ENCODE peak calls at places on chromosomes 7 and 10, in ten cellular contexts. One of them, this sample, is unnamed. For H3K9me3, the result is how much of the 10 kb centered on the place peaks cover.

GRCh38 chr7:94904982-94905381 is 2.4 kb upstream of the PPP1R9A start:
- DNase-seq in body of pancreas: no peak
- DNase-seq in psoas muscle: no peak
- DNase-seq in left ventricle myocardium inferior: no peak
- DNase-seq in heart left ventricle: no peak
- DNase-seq in uterus: no peak
- DNase-seq in heart right ventricle: no peak
- DNase-seq in ovary: no peak
- DNase-seq in T-helper 17 cell: no peak
- DNase-seq in Panc1: no peak
- DNase-seq in this sample: no peak

GRCh38 chr10:6130851-6131470 is 42.1 kb downstream of the RBM17 start:
- DNase-seq in body of pancreas: no peak
- DNase-seq in psoas muscle: no peak
- DNase-seq in left ventricle myocardium inferior: no peak
- DNase-seq in heart left ventricle: no peak
- DNase-seq in uterus: no peak
- DNase-seq in heart right ventricle: no peak
- DNase-seq in ovary: no peak
- DNase-seq in T-helper 17 cell: no peak
- DNase-seq in Panc1: no peak
- DNase-seq in this sample: no peak

GRCh38 chr7:34652784-34653183 is 5.2 kb upstream of the NPSR1 start:
- DNase-seq in body of pancreas: no peak
- DNase-seq in psoas muscle: no peak
- DNase-seq in left ventricle myocardium inferior: no peak
- DNase-seq in heart left ventricle: no peak
- DNase-seq in uterus: no peak
- DNase-seq in heart right ventricle: no peak
- DNase-seq in ovary: no peak
- DNase-seq in T-helper 17 cell: no peak
- DNase-seq in Panc1: no peak
- DNase-seq in this sample: no peak

GRCh38 chr10:73553316-73553715 is 37.8 kb downstream of the USP54 start:
- DNase-seq in body of pancreas: peak
- DNase-seq in psoas muscle: no peak
- DNase-seq in left ventricle myocardium inferior: peak
- DNase-seq in heart left ventricle: no peak
- DNase-seq in uterus: no peak
- DNase-seq in heart right ventricle: no peak
- DNase-seq in ovary: no peak
- DNase-seq in T-helper 17 cell: no peak
- DNase-seq in Panc1: no peak
- DNase-seq in this sample: no peak

GRCh38 chr7:5143935-5144903 is 45.8 kb upstream of the WIPI2 start:
- DNase-seq in body of pancreas: peak
- DNase-seq in psoas muscle: peak
- DNase-seq in left ventricle myocardium inferior: no peak
- DNase-seq in heart left ventricle: no peak
- DNase-seq in uterus: no peak
- DNase-seq in heart right ventricle: no peak
- DNase-seq in ovary: no peak
- DNase-seq in T-helper 17 cell: peak
- DNase-seq in Panc1: no peak
- DNase-seq in this sample: no peak

GRCh38 chr10:124145109-124145860 is 51.9 kb upstream of the CHST15 start:
- DNase-seq in body of pancreas: peak
- DNase-seq in psoas muscle: peak
- DNase-seq in left ventricle myocardium inferior: peak
- DNase-seq in heart left ventricle: peak
- DNase-seq in uterus: peak
- DNase-seq in heart right ventricle: peak
- DNase-seq in ovary: peak
- DNase-seq in T-helper 17 cell: no peak
- DNase-seq in Panc1: no peak
- DNase-seq in this sample: no peak

GRCh38 chr10:78416031-78416800 is 382.6 kb downstream of the RPS24 start:
- DNase-seq in body of pancreas: no peak
- DNase-seq in psoas muscle: no peak
- DNase-seq in left ventricle myocardium inferior: no peak
- DNase-seq in heart left ventricle: no peak
- DNase-seq in uterus: no peak
- DNase-seq in heart right ventricle: no peak
- DNase-seq in ovary: no peak
- DNase-seq in T-helper 17 cell: no peak
- DNase-seq in Panc1: no peak
- DNase-seq in this sample: peak

GRCh38 chr10:114038819-114039218 is 4.8 kb upstream of the ADRB1 start:
- DNase-seq in body of pancreas: no peak
- DNase-seq in psoas muscle: no peak
- DNase-seq in left ventricle myocardium inferior: no peak
- DNase-seq in heart left ventricle: no peak
- DNase-seq in uterus: no peak
- DNase-seq in heart right ventricle: no peak
- DNase-seq in ovary: no peak
- DNase-seq in T-helper 17 cell: no peak
- DNase-seq in Panc1: no peak
- DNase-seq in this sample: no peak

GRCh38 chr10:35480150-35480549 is 125.0 kb upstream of the GJD4 start:
- DNase-seq in body of pancreas: no peak
- DNase-seq in psoas muscle: no peak
- DNase-seq in left ventricle myocardium inferior: no peak
- DNase-seq in heart left ventricle: no peak
- DNase-seq in uterus: no peak
- DNase-seq in heart right ventricle: no peak
- DNase-seq in ovary: no peak
- DNase-seq in T-helper 17 cell: no peak
- DNase-seq in Panc1: no peak
- DNase-seq in this sample: no peak

GRCh38 chr10:70300908-70301597 is 17.2 kb upstream of the NPFFR1 start:
- DNase-seq in body of pancreas: no peak
- DNase-seq in psoas muscle: no peak
- DNase-seq in left ventricle myocardium inferior: no peak
- DNase-seq in heart left ventricle: no peak
- DNase-seq in uterus: no peak
- DNase-seq in heart right ventricle: no peak
- DNase-seq in ovary: peak
- DNase-seq in T-helper 17 cell: no peak
- DNase-seq in Panc1: no peak
- DNase-seq in this sample: no peak

GRCh38 chr7:151851160-151851751 is 25.7 kb downstream of the PRKAG2 start:
- DNase-seq in body of pancreas: peak
- DNase-seq in psoas muscle: no peak
- DNase-seq in left ventricle myocardium inferior: peak
- DNase-seq in heart left ventricle: peak
- DNase-seq in uterus: no peak
- DNase-seq in heart right ventricle: no peak
- DNase-seq in ovary: peak
- DNase-seq in T-helper 17 cell: no peak
- DNase-seq in Panc1: no peak
- DNase-seq in this sample: peak

GRCh38 chr7:28666144-28666543 is 253.8 kb downstream of the CREB5 start:
- DNase-seq in body of pancreas: no peak
- DNase-seq in psoas muscle: no peak
- DNase-seq in left ventricle myocardium inferior: no peak
- DNase-seq in heart left ventricle: no peak
- DNase-seq in uterus: no peak
- DNase-seq in heart right ventricle: no peak
- DNase-seq in ovary: no peak
- DNase-seq in T-helper 17 cell: no peak
- DNase-seq in Panc1: no peak
- DNase-seq in this sample: peak

DNA sequence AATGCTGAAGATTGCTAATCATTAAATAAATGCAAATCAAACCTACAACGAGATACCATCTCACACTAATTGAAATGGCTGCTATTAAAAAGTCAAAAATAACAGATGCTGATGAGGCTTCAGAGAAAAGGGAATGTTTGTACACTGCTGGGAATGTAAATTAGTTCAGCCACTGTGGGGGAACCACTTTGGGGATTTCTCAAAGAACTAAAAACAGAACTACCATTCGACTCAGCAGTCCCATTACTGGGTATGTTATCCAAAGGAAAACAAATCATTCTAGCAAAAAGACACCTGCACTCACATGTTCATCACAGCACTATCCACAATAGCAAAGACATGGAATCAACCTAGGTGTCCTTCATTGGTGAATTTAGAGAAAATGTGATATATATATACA is 379.0 kb upstream of the CNTNAP2 start:
- DNase-seq in body of pancreas: no peak
- DNase-seq in psoas muscle: no peak
- DNase-seq in left ventricle myocardium inferior: no peak
- DNase-seq in heart left ventricle: no peak
- DNase-seq in uterus: no peak
- DNase-seq in heart right ventricle: no peak
- DNase-seq in ovary: no peak
- DNase-seq in T-helper 17 cell: no peak
- DNase-seq in Panc1: no peak
- DNase-seq in this sample: no peak
- H3K9me3 ChIP-seq in body of pancreas: under half
- H3K9me3 ChIP-seq in psoas muscle: under half
- H3K9me3 ChIP-seq in left ventricle myocardium inferior: under half
- H3K9me3 ChIP-seq in heart left ventricle: under half
- H3K9me3 ChIP-seq in uterus: under half
- H3K9me3 ChIP-seq in heart right ventricle: under half
- H3K9me3 ChIP-seq in ovary: under half
- H3K9me3 ChIP-seq in T-helper 17 cell: under half
- H3K9me3 ChIP-seq in Panc1: under half
- H3K9me3 ChIP-seq in this sample: under half

GRCh38 chr7:158075633-158076001 is 512.0 kb downstream of the PTPRN2 start:
- DNase-seq in body of pancreas: no peak
- DNase-seq in psoas muscle: no peak
- DNase-seq in left ventricle myocardium inferior: no peak
- DNase-seq in heart left ventricle: no peak
- DNase-seq in uterus: no peak
- DNase-seq in heart right ventricle: no peak
- DNase-seq in ovary: no peak
- DNase-seq in T-helper 17 cell: no peak
- DNase-seq in Panc1: no peak
- DNase-seq in this sample: no peak

GRCh38 chr7:158076215-158076614 is 511.4 kb downstream of the PTPRN2 start:
- DNase-seq in body of pancreas: no peak
- DNase-seq in psoas muscle: no peak
- DNase-seq in left ventricle myocardium inferior: no peak
- DNase-seq in heart left ventricle: no peak
- DNase-seq in uterus: no peak
- DNase-seq in heart right ventricle: no peak
- DNase-seq in ovary: no peak
- DNase-seq in T-helper 17 cell: no peak
- DNase-seq in Panc1: no peak
- DNase-seq in this sample: no peak

GRCh38 chr7:158074896-158075632 is 512.6 kb downstream of the PTPRN2 start:
- DNase-seq in body of pancreas: no peak
- DNase-seq in psoas muscle: no peak
- DNase-seq in left ventricle myocardium inferior: no peak
- DNase-seq in heart left ventricle: no peak
- DNase-seq in uterus: no peak
- DNase-seq in heart right ventricle: no peak
- DNase-seq in ovary: no peak
- DNase-seq in T-helper 17 cell: no peak
- DNase-seq in Panc1: no peak
- DNase-seq in this sample: no peak

GRCh38 chr7:158072889-158073730 is 514.5 kb downstream of the PTPRN2 start:
- DNase-seq in body of pancreas: no peak
- DNase-seq in psoas muscle: no peak
- DNase-seq in left ventricle myocardium inferior: no peak
- DNase-seq in heart left ventricle: no peak
- DNase-seq in uterus: no peak
- DNase-seq in heart right ventricle: no peak
- DNase-seq in ovary: no peak
- DNase-seq in T-helper 17 cell: no peak
- DNase-seq in Panc1: no peak
- DNase-seq in this sample: no peak

GRCh38 chr7:158073845-158074840 is 513.5 kb downstream of the PTPRN2 start:
- DNase-seq in body of pancreas: no peak
- DNase-seq in psoas muscle: no peak
- DNase-seq in left ventricle myocardium inferior: no peak
- DNase-seq in heart left ventricle: no peak
- DNase-seq in uterus: no peak
- DNase-seq in heart right ventricle: no peak
- DNase-seq in ovary: no peak
- DNase-seq in T-helper 17 cell: no peak
- DNase-seq in Panc1: no peak
- DNase-seq in this sample: no peak
- H3K9me3 ChIP-seq in body of pancreas: under half
- H3K9me3 ChIP-seq in psoas muscle: under half
- H3K9me3 ChIP-seq in left ventricle myocardium inferior: under half
- H3K9me3 ChIP-seq in heart left ventricle: under half
- H3K9me3 ChIP-seq in uterus: under half
- H3K9me3 ChIP-seq in heart right ventricle: under half
- H3K9me3 ChIP-seq in ovary: under half
- H3K9me3 ChIP-seq in T-helper 17 cell: under half
- H3K9me3 ChIP-seq in Panc1: under half
- H3K9me3 ChIP-seq in this sample: under half

DNA sequence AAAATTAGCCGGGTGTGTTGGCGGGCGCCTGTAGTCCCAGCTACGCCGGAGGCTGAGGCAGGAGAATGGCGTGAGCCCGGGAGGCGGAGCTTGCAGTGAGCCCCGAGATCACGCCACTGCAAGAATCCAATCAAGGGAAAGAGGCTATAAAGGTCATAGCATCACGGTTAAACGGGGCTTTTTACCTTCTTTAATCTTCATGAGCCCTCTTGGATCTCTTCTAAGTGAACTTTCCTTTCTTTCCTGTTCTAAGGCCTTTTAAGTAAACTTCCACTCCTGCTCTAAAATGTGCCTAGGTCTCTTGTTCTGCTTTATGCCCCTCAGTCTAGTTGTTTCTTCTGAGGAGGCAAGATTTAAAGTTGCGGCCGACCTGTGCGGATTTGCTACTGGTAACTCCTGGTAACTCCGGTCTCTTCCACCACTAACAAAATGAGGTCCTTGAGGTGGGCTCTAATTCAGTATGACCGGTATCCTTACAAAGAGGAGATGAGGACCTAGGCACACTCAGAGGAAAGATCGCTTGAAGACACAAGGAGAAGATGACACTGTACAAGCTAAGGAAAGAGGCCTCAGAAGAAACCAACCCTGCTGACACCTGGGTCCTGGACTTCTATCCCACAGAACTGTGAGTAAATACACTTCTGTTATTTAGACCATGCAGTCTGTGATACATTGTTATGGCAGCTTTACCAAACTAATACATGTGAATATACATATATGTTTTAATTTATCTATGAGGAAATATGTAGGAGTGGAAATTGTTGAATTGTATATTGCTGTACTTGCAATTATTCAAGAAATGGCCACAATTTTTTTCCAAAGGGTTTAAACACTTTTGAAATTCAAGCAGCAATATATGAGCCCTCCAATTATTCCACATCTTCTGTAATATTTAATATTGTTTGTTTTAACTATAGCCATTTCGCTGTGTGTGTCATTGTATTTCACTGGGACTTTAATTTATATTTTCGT is 331.5 kb upstream of the CNTNAP2 start:
- DNase-seq in body of pancreas: no peak
- DNase-seq in psoas muscle: no peak
- DNase-seq in left ventricle myocardium inferior: no peak
- DNase-seq in heart left ventricle: no peak
- DNase-seq in uterus: no peak
- DNase-seq in heart right ventricle: no peak
- DNase-seq in ovary: no peak
- DNase-seq in T-helper 17 cell: no peak
- DNase-seq in Panc1: no peak
- DNase-seq in this sample: no peak
- H3K9me3 ChIP-seq in body of pancreas: under half
- H3K9me3 ChIP-seq in psoas muscle: under half
- H3K9me3 ChIP-seq in left ventricle myocardium inferior: under half
- H3K9me3 ChIP-seq in heart left ventricle: under half
- H3K9me3 ChIP-seq in uterus: under half
- H3K9me3 ChIP-seq in heart right ventricle: under half
- H3K9me3 ChIP-seq in ovary: under half
- H3K9me3 ChIP-seq in T-helper 17 cell: under half
- H3K9me3 ChIP-seq in Panc1: under half
- H3K9me3 ChIP-seq in this sample: under half

GRCh38 chr7:157671358-157672255 is 334.8 kb downstream of the DNAJB6 start:
- DNase-seq in body of pancreas: no peak
- DNase-seq in psoas muscle: no peak
- DNase-seq in left ventricle myocardium inferior: no peak
- DNase-seq in heart left ventricle: no peak
- DNase-seq in uterus: no peak
- DNase-seq in heart right ventricle: no peak
- DNase-seq in ovary: peak
- DNase-seq in T-helper 17 cell: no peak
- DNase-seq in Panc1: no peak
- DNase-seq in this sample: no peak
- H3K9me3 ChIP-seq in body of pancreas: under half
- H3K9me3 ChIP-seq in psoas muscle: under half
- H3K9me3 ChIP-seq in left ventricle myocardium inferior: under half
- H3K9me3 ChIP-seq in heart left ventricle: under half
- H3K9me3 ChIP-seq in uterus: under half
- H3K9me3 ChIP-seq in heart right ventricle: under half
- H3K9me3 ChIP-seq in ovary: under half
- H3K9me3 ChIP-seq in T-helper 17 cell: under half
- H3K9me3 ChIP-seq in Panc1: under half
- H3K9me3 ChIP-seq in this sample: under half

This sample was measured in MG63.